ENCODE peak calls at places on chromosomes 5 and 9, in seven cellular contexts. A is MM.1S; P is CD4-positive, alpha-beta T cell; Q is heart left ventricle; F is GM23248; O is neuronal stem cell; W is CD8-positive, alpha-beta memory T cell. D is an unnamed sample.
A peak's percentile ranks its signal among the peaks of the same experiment; 100 is the strongest.

GRCh38 chr9:111828193-111828592 is 33.5 kb upstream of the SHOC1 start:
- DNase-seq in A (no peak), P (no peak), Q (no peak), F (peak; percentile 23), O (no peak), W (peak; percentile 5), D (no peak)

GRCh38 chr5:102749416-102750021 is 5.6 kb upstream of the PAM start:
- DNase-seq in A (no peak), P (no peak), Q (no peak), F (no peak), O (no peak), W (no peak), D (no peak)

GRCh38 chr5:14481299-14481799 is 100.2 kb upstream of the OTULINL start:
- DNase-seq in A (no peak), P (no peak), Q (no peak), F (no peak), O (no peak), W (no peak), D (no peak)

GRCh38 chr5:112210430-112211005 is 208.6 kb downstream of the EPB41L4A start:
- DNase-seq in A (peak; percentile 52), P (no peak), Q (peak; percentile 21), F (peak; percentile 59), O (peak; percentile 21), W (no peak), D (no peak)

GRCh38 chr5:168770996-168771395 is 191.8 kb upstream of the PANK3 start:
- DNase-seq in A (no peak), P (no peak), Q (no peak), F (no peak), O (no peak), W (no peak), D (no peak)

GRCh38 chr5:152634596-152634995 is 229.5 kb upstream of the NMUR2 start:
- DNase-seq in A (no peak), P (no peak), Q (peak; percentile 23), F (no peak), O (peak; percentile 55), W (no peak), D (no peak)

GRCh38 chr9:12790883-12791282 is 16.1 kb downstream of the LURAP1L start:
- DNase-seq in A (no peak), P (no peak), Q (no peak), F (no peak), O (no peak), W (no peak), D (no peak)

GRCh38 chr5:1789838-1790462 is 9.7 kb downstream of the MRPL36 start:
- DNase-seq in A (no peak), P (no peak), Q (peak; percentile 45), F (peak; percentile 84), O (no peak), W (no peak), D (peak; percentile 36)

GRCh38 chr9:38067611-38067891 is 1.5 kb downstream of the SHB start:
- DNase-seq in A (no peak), P (no peak), Q (peak; percentile 43), F (peak; percentile 61), O (no peak), W (no peak), D (no peak)

GRCh38 chr9:136686534-136686793 is 793 bp downstream of the AGPAT2 start:
- DNase-seq in A (no peak), P (no peak), Q (no peak), F (no peak), O (no peak), W (no peak), D (no peak)

GRCh38 chr5:170273968-170274710 is 23.4 kb downstream of the LCP2 start:
- DNase-seq in A (peak; percentile 30), P (peak; percentile 64), Q (no peak), F (peak; percentile 18), O (no peak), W (peak; percentile 72), D (no peak)

GRCh38 chr9:92247296-92247695 is 46.2 kb downstream of the IARS1 start:
- DNase-seq in A (no peak), P (no peak), Q (no peak), F (no peak), O (no peak), W (no peak), D (no peak)

GRCh38 chr9:126521551-126521950 is 92.2 kb upstream of the LMX1B start:
- DNase-seq in A (no peak), P (no peak), Q (no peak), F (no peak), O (no peak), W (no peak), D (no peak)

GRCh38 chr5:32254987-32255900 is 57.5 kb downstream of the MTMR12 start:
- DNase-seq in A (no peak), P (no peak), Q (no peak), F (peak; percentile 78), O (no peak), W (no peak), D (no peak)

GRCh38 chr5:170611446-170612088 is 107.7 kb downstream of the KCNIP1 start:
- DNase-seq in A (no peak), P (no peak), Q (no peak), F (peak; percentile 48), O (no peak), W (no peak), D (no peak)

GRCh38 chr9:8188720-8189407 is 389.3 kb upstream of the DMAC1 start:
- DNase-seq in A (no peak), P (no peak), Q (no peak), F (no peak), O (no peak), W (no peak), D (no peak)

GRCh38 chr5:75363726-75364495 is 26.9 kb downstream of the HMGCR start:
- DNase-seq in A (no peak), P (no peak), Q (peak; percentile 52), F (no peak), O (no peak), W (no peak), D (peak; percentile 22)

GRCh38 chr9:68476889-68477288 is 63.8 kb downstream of the TMEM252 start:
- DNase-seq in A (no peak), P (no peak), Q (peak; percentile 28), F (no peak), O (no peak), W (no peak), D (no peak)

GRCh38 chr5:42912184-42912766 is 100.6 kb upstream of the SELENOP start:
- DNase-seq in A (peak; percentile 60), P (peak; percentile 48), Q (no peak), F (peak; percentile 67), O (no peak), W (peak; percentile 57), D (no peak)

GRCh38 chr5:145350501-145350900 is 484.6 kb downstream of the PRELID2 start:
- DNase-seq in A (no peak), P (no peak), Q (no peak), F (peak; percentile 33), O (no peak), W (no peak), D (peak; percentile 75)

GRCh38 chr5:1163366-1163765 is 38.0 kb upstream of the SLC6A19 start:
- DNase-seq in A (no peak), P (no peak), Q (no peak), F (no peak), O (no peak), W (no peak), D (no peak)

GRCh38 chr5:82793808-82794419 is 283.3 kb downstream of the TMEM167A start:
- DNase-seq in A (peak; percentile 47), P (peak; percentile 10), Q (no peak), F (peak; percentile 38), O (peak; percentile 21), W (peak; percentile 16), D (no peak)

GRCh38 chr5:98787131-98787719 is 13.8 kb downstream of the RGMB start:
- DNase-seq in A (no peak), P (no peak), Q (no peak), F (peak; percentile 15), O (no peak), W (no peak), D (no peak)

GRCh38 chr9:112224401-112225289 is 49.5 kb upstream of the SUSD1 start:
- DNase-seq in A (no peak), P (no peak), Q (no peak), F (peak; percentile 86), O (no peak), W (no peak), D (no peak)

GRCh38 chr5:27083763-27084420 is 45.5 kb upstream of the CDH9 start:
- DNase-seq in A (no peak), P (no peak), Q (no peak), F (no peak), O (no peak), W (no peak), D (no peak)

GRCh38 chr5:131355972-131356528 is 92.2 kb downstream of the CDC42SE2 start:
- DNase-seq in A (no peak), P (no peak), Q (no peak), F (peak; percentile 7), O (no peak), W (no peak), D (no peak)

GRCh38 chr9:36164361-36164760 is 4.8 kb upstream of the CCIN start:
- DNase-seq in A (no peak), P (no peak), Q (no peak), F (no peak), O (no peak), W (no peak), D (no peak)
- H3K27ac ChIP-seq in A (no peak overlapping the region), P (no peak overlapping the region), Q (peak overlapping the region; percentile 56), F (peak overlapping the region; percentile 72), O (no peak overlapping the region), W (no peak overlapping the region), D (no peak overlapping the region)

GRCh38 chr9:34484678-34485077 is 26.1 kb downstream of the DNAI1 start:
- DNase-seq in A (no peak), P (no peak), Q (no peak), F (no peak), O (no peak), W (no peak), D (no peak)

GRCh38 chr9:34479316-34479865 is 20.8 kb downstream of the DNAI1 start:
- DNase-seq in A (no peak), P (no peak), Q (no peak), F (no peak), O (no peak), W (no peak), D (no peak)
- H3K27ac ChIP-seq in A (no peak overlapping the region), P (no peak overlapping the region), Q (no peak overlapping the region), F (no peak overlapping the region), O (no peak overlapping the region), W (no peak overlapping the region), D (no peak overlapping the region)

DNA sequence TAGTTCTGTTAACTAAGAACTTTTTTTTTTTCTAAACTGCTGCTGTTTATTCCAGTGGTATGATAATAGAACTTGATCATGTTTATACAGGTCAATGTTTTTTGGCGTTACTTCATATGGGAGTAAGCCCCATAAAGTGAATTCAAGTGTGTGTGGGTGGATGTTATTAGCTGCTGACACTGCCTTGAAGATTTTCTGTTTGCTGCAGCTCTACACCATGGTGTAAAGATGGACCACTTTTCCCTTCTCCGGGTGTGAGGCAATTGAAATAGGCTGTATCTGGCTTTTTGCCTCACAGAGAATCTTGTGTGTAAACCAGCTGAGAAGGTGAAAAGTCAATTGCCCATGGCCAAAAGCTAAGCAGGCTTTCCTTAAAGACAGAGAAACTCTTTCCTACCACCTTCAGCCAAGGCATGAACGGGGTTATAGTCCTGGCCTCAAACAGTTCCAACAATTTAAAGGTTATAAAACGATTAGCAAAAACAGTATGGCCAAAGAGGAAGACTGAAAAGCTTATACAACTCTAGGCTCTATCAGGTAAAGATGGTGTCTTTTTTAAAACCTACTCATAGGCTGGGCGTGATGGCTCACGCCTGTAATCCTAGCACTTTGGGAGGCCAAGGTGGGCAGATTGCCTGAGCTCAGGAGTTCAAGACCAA is 33.9 kb upstream of the ABCA1 start:
- DNase-seq in A (no peak), P (no peak), Q (no peak), F (peak; percentile 3), O (no peak), W (no peak), D (no peak)
- H3K27ac ChIP-seq in A (peak overlapping the region; percentile 54), P (no peak overlapping the region), Q (no peak overlapping the region), F (no peak overlapping the region), O (no peak overlapping the region), W (no peak overlapping the region), D (peak overlapping the region; percentile 75)

GRCh38 chr9:40928803-40929487 is 199.5 kb downstream of the FOXD4L6 start:
- DNase-seq in A (no peak), P (no peak), Q (no peak), F (no peak), O (no peak), W (no peak), D (no peak)
- H3K27ac ChIP-seq in A (no peak overlapping the region), P (no peak overlapping the region), Q (no peak overlapping the region), F (no peak overlapping the region), O (no peak overlapping the region), W (no peak overlapping the region), D (no peak overlapping the region)